ENCODE peak calls at places on chromosomes 7 and 10, in ten cellular contexts. One of them, this sample, is unnamed.

GRCh38 chr7:113774182-113774807 is 144.5 kb downstream of the PPP1R3A start:
- DNase-seq in suprapubic skin: no peak
- DNase-seq in HFF-Myc: peak; percentile 22
- DNase-seq in upper lobe of right lung: no peak
- DNase-seq in fibroblast of mammary gland: peak; percentile 51
- DNase-seq in cardiac fibroblast: peak; percentile 66
- DNase-seq in adrenal gland: peak; percentile 8
- DNase-seq in heart left ventricle: peak; percentile 18
- DNase-seq in astrocyte of the cerebellum: peak; percentile 48
- DNase-seq in CD8-positive, alpha-beta T cell: no peak
- DNase-seq in this sample: peak; percentile 56

GRCh38 chr7:10889266-10889898 is 84.3 kb upstream of the PHF14 start:
- DNase-seq in adrenal gland: peak; percentile 37
- DNase-seq in HFF-Myc: peak; percentile 12
- DNase-seq in suprapubic skin: no peak
- DNase-seq in heart left ventricle: peak; percentile 8
- DNase-seq in astrocyte of the cerebellum: peak; percentile 40
- DNase-seq in upper lobe of right lung: no peak
- DNase-seq in fibroblast of mammary gland: peak; percentile 62
- DNase-seq in cardiac fibroblast: peak; percentile 63
- DNase-seq in CD8-positive, alpha-beta T cell: peak; percentile 31
- DNase-seq in this sample: peak; percentile 23

GRCh38 chr10:67697646-67698245 is 1.8 kb upstream of the CTNNA3 start:
- DNase-seq in astrocyte of the cerebellum: peak; percentile 47
- DNase-seq in suprapubic skin: no peak
- DNase-seq in upper lobe of right lung: no peak
- DNase-seq in CD8-positive, alpha-beta T cell: peak; percentile 11
- DNase-seq in fibroblast of mammary gland: peak; percentile 58
- DNase-seq in HFF-Myc: peak; percentile 15
- DNase-seq in adrenal gland: peak; percentile 19
- DNase-seq in cardiac fibroblast: peak; percentile 74
- DNase-seq in heart left ventricle: peak; percentile 10
- DNase-seq in this sample: peak; percentile 22

GRCh38 chr7:138460176-138460648 is at the start of gene TRIM24:
- DNase-seq in heart left ventricle: peak; percentile 97
- DNase-seq in CD8-positive, alpha-beta T cell: peak; percentile 94
- DNase-seq in cardiac fibroblast: no peak
- DNase-seq in HFF-Myc: no peak
- DNase-seq in astrocyte of the cerebellum: no peak
- DNase-seq in adrenal gland: no peak
- DNase-seq in fibroblast of mammary gland: no peak
- DNase-seq in suprapubic skin: peak; percentile 98
- DNase-seq in upper lobe of right lung: peak; percentile 98
- DNase-seq in this sample: no peak

GRCh38 chr7:139722604-139723003 is 55.2 kb downstream of the HIPK2 start:
- DNase-seq in CD8-positive, alpha-beta T cell: no peak
- DNase-seq in cardiac fibroblast: no peak
- DNase-seq in astrocyte of the cerebellum: no peak
- DNase-seq in upper lobe of right lung: no peak
- DNase-seq in adrenal gland: no peak
- DNase-seq in heart left ventricle: no peak
- DNase-seq in suprapubic skin: no peak
- DNase-seq in fibroblast of mammary gland: no peak
- DNase-seq in HFF-Myc: no peak
- DNase-seq in this sample: no peak

GRCh38 chr7:44797329-44798258 is 1.1 kb downstream of the PPIA start:
- DNase-seq in heart left ventricle: peak; percentile 92
- DNase-seq in HFF-Myc: peak; percentile 29
- DNase-seq in CD8-positive, alpha-beta T cell: peak; percentile 83
- DNase-seq in upper lobe of right lung: peak; percentile 94
- DNase-seq in cardiac fibroblast: peak; percentile 90
- DNase-seq in fibroblast of mammary gland: peak; percentile 83
- DNase-seq in astrocyte of the cerebellum: peak; percentile 53
- DNase-seq in suprapubic skin: peak; percentile 94
- DNase-seq in adrenal gland: peak; percentile 91
- DNase-seq in this sample: peak; percentile 56

GRCh38 chr10:103640436-103641181 is 147.1 kb downstream of the NEURL1 start:
- DNase-seq in suprapubic skin: no peak
- DNase-seq in HFF-Myc: no peak
- DNase-seq in heart left ventricle: no peak
- DNase-seq in astrocyte of the cerebellum: no peak
- DNase-seq in CD8-positive, alpha-beta T cell: no peak
- DNase-seq in adrenal gland: no peak
- DNase-seq in cardiac fibroblast: peak; percentile 30
- DNase-seq in fibroblast of mammary gland: peak; percentile 51
- DNase-seq in upper lobe of right lung: no peak
- DNase-seq in this sample: no peak

GRCh38 chr7:82012453-82012852 is 242.6 kb upstream of the HGF start:
- DNase-seq in cardiac fibroblast: peak; percentile 16
- DNase-seq in upper lobe of right lung: no peak
- DNase-seq in HFF-Myc: no peak
- DNase-seq in adrenal gland: no peak
- DNase-seq in astrocyte of the cerebellum: no peak
- DNase-seq in CD8-positive, alpha-beta T cell: no peak
- DNase-seq in heart left ventricle: no peak
- DNase-seq in suprapubic skin: no peak
- DNase-seq in fibroblast of mammary gland: no peak
- DNase-seq in this sample: peak; percentile 38

GRCh38 chr7:153432056-153432455 is 620.1 kb upstream of the DPP6 start:
- DNase-seq in CD8-positive, alpha-beta T cell: no peak
- DNase-seq in adrenal gland: no peak
- DNase-seq in heart left ventricle: no peak
- DNase-seq in suprapubic skin: no peak
- DNase-seq in astrocyte of the cerebellum: no peak
- DNase-seq in fibroblast of mammary gland: no peak
- DNase-seq in HFF-Myc: no peak
- DNase-seq in cardiac fibroblast: no peak
- DNase-seq in upper lobe of right lung: no peak
- DNase-seq in this sample: no peak

DNA sequence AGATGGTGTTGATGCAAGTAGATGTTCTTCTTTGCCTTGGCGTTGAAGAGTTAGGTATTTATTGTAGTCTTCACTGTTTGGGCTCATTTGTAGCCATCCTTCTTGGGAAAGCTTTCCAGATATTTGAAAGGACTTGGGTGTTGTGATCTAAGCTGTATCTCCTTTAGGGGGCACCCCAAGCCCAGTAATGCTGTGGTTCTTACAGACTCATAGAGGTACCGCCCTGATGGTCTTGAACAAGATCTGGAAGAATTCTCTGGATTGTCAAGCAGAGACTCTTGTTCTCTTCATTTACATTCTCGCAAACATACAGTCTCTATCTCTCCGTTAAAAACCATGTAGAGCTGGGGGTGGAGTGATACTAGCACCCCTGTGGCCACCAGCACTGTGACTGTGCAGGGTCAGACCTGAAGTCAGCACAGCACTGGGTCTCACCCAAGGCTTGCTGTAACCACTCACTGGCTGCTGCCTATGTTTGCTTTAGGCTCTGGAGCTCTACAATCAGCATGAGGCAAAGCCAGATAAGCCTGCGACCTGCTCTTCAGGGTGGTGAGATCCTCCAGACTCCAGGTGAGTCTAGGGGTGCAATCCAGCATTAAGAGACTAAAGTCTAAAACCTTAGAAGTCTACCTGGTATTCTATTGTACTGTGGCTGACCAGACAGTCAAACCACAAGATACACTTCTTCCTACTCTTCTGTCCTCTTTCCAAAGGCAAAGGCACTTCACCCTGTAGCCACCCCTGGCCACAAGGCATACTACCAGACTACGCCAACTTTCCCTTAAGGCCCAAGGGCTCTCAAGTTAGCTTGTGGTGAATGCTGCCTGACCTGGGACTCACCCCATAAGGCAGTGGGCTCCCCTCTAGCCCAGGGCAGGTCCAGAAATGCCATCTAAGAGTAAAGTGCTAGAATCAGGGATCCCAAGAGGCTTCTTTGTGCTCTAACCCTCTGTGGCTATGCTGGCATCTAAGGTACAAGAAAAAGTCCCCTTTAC is 209.7 kb upstream of the TMEM196 start:
- DNase-seq in suprapubic skin: no peak
- DNase-seq in heart left ventricle: no peak
- DNase-seq in fibroblast of mammary gland: peak; percentile 79
- DNase-seq in adrenal gland: peak; percentile 68
- DNase-seq in CD8-positive, alpha-beta T cell: no peak
- DNase-seq in astrocyte of the cerebellum: peak; percentile 83
- DNase-seq in cardiac fibroblast: peak; percentile 81
- DNase-seq in upper lobe of right lung: no peak
- DNase-seq in HFF-Myc: no peak
- DNase-seq in this sample: peak; percentile 38
- TF ChIP-seq CTCF in suprapubic skin: no peak
- TF ChIP-seq CTCF in heart left ventricle: no peak
- TF ChIP-seq CTCF in fibroblast of mammary gland: peak; percentile 54
- TF ChIP-seq CTCF in adrenal gland: peak; percentile 62
- TF ChIP-seq CTCF in CD8-positive, alpha-beta T cell: no peak
- TF ChIP-seq CTCF in astrocyte of the cerebellum: peak; percentile 59
- TF ChIP-seq CTCF in cardiac fibroblast: peak; percentile 31
- TF ChIP-seq CTCF in upper lobe of right lung: peak; percentile 34
- TF ChIP-seq CTCF in HFF-Myc: peak; percentile 27
- TF ChIP-seq CTCF in this sample: peak; percentile 59

GRCh38 chr7:959271-959670 is 4.8 kb upstream of the ADAP1 start:
- DNase-seq in HFF-Myc: no peak
- DNase-seq in suprapubic skin: peak; percentile 35
- DNase-seq in upper lobe of right lung: peak; percentile 59
- DNase-seq in fibroblast of mammary gland: no peak
- DNase-seq in heart left ventricle: no peak
- DNase-seq in CD8-positive, alpha-beta T cell: no peak
- DNase-seq in adrenal gland: no peak
- DNase-seq in astrocyte of the cerebellum: no peak
- DNase-seq in cardiac fibroblast: no peak
- DNase-seq in this sample: no peak
- H3K4me3 ChIP-seq in HFF-Myc: no peak overlapping the region
- H3K4me3 ChIP-seq in suprapubic skin: no peak overlapping the region
- H3K4me3 ChIP-seq in upper lobe of right lung: no peak overlapping the region
- H3K4me3 ChIP-seq in fibroblast of mammary gland: no peak overlapping the region
- H3K4me3 ChIP-seq in heart left ventricle: no peak overlapping the region
- H3K4me3 ChIP-seq in CD8-positive, alpha-beta T cell: no peak overlapping the region
- H3K4me3 ChIP-seq in adrenal gland: no peak overlapping the region
- H3K4me3 ChIP-seq in astrocyte of the cerebellum: no peak overlapping the region
- H3K4me3 ChIP-seq in cardiac fibroblast: no peak overlapping the region
- H3K4me3 ChIP-seq in this sample: no peak overlapping the region

DNA sequence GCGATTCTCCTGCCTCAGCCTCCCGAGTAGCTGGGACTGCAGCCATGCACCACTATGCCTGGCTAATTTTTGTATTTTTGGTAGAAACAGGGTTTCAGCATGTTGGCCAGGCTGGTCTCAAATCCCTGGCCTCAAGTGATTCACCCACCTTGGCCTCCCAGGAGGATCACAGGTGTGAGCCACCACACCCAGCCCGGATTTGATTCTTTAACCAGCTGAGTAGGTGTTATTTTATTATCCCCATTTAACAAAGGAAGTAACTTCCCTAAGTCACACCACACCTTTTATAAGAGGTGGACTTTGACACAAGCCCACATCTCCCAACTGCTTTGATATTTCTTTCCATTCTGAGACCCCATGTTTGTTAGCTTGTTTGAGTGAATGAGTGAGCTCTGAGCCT is 25.0 kb downstream of the SLC25A28 start:
- DNase-seq in astrocyte of the cerebellum: no peak
- DNase-seq in HFF-Myc: no peak
- DNase-seq in adrenal gland: no peak
- DNase-seq in fibroblast of mammary gland: no peak
- DNase-seq in upper lobe of right lung: no peak
- DNase-seq in CD8-positive, alpha-beta T cell: no peak
- DNase-seq in heart left ventricle: no peak
- DNase-seq in suprapubic skin: no peak
- DNase-seq in cardiac fibroblast: no peak
- DNase-seq in this sample: no peak
- TF ChIP-seq CTCF in astrocyte of the cerebellum: no peak
- TF ChIP-seq CTCF in HFF-Myc: no peak
- TF ChIP-seq CTCF in adrenal gland: no peak
- TF ChIP-seq CTCF in fibroblast of mammary gland: no peak
- TF ChIP-seq CTCF in upper lobe of right lung: no peak
- TF ChIP-seq CTCF in CD8-positive, alpha-beta T cell: no peak
- TF ChIP-seq CTCF in heart left ventricle: no peak
- TF ChIP-seq CTCF in suprapubic skin: no peak
- TF ChIP-seq CTCF in cardiac fibroblast: no peak
- TF ChIP-seq CTCF in this sample: no peak

DNA sequence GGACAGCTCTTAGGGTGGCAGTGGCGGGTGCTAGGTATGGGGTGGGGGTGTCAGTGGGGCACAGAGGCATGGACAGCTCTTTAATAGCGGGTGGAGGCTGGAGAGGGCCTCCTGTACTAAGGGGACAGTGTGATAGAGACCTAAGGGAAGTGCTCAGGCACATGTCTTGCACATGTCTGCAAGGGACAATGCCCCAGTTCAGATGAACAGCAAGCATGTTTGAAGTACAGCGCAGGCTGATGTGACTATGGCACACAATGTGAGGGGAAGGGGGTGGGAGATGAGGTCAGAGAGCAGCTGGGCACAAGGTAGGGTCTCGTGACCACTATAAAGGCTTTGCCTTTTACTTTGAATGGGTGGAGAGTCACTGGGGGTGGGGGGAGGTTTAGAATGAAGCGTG is 3.5 kb downstream of the GIMAP8 start:
- DNase-seq in upper lobe of right lung: no peak
- DNase-seq in adrenal gland: no peak
- DNase-seq in heart left ventricle: no peak
- DNase-seq in suprapubic skin: no peak
- DNase-seq in astrocyte of the cerebellum: no peak
- DNase-seq in fibroblast of mammary gland: no peak
- DNase-seq in HFF-Myc: no peak
- DNase-seq in cardiac fibroblast: no peak
- DNase-seq in CD8-positive, alpha-beta T cell: no peak
- DNase-seq in this sample: no peak
- H3K4me3 ChIP-seq in upper lobe of right lung: peak overlapping the region; percentile 58
- H3K4me3 ChIP-seq in adrenal gland: no peak overlapping the region
- H3K4me3 ChIP-seq in heart left ventricle: peak overlapping the region; percentile 11
- H3K4me3 ChIP-seq in suprapubic skin: peak overlapping the region; percentile 44
- H3K4me3 ChIP-seq in astrocyte of the cerebellum: no peak overlapping the region
- H3K4me3 ChIP-seq in fibroblast of mammary gland: no peak overlapping the region
- H3K4me3 ChIP-seq in HFF-Myc: no peak overlapping the region
- H3K4me3 ChIP-seq in cardiac fibroblast: no peak overlapping the region
- H3K4me3 ChIP-seq in CD8-positive, alpha-beta T cell: peak overlapping the region; percentile 59
- H3K4me3 ChIP-seq in this sample: no peak overlapping the region

DNA sequence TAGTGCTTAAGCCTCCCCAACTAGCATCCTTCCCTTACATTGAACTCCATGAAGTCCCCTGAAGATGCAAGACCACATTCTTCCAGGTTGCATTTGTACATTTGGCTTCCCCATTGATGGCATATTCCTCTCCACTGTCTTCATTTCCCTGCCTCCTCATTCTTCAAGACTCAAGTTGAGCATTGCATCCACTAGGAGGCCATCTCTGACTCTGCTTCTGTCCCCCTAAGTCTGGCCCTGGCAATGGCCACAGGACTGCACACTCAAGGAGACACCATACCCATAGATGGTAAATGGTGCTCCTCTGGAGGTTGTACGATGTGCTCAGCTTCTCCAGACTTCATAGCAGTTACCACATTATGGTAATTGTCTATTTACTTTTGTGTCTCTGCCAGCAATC is 112.5 kb downstream of the PTPRZ1 start:
- DNase-seq in fibroblast of mammary gland: no peak
- DNase-seq in cardiac fibroblast: no peak
- DNase-seq in CD8-positive, alpha-beta T cell: no peak
- DNase-seq in upper lobe of right lung: no peak
- DNase-seq in adrenal gland: no peak
- DNase-seq in heart left ventricle: no peak
- DNase-seq in astrocyte of the cerebellum: no peak
- DNase-seq in HFF-Myc: no peak
- DNase-seq in suprapubic skin: no peak
- DNase-seq in this sample: no peak
- TF ChIP-seq CTCF in fibroblast of mammary gland: peak; percentile 7
- TF ChIP-seq CTCF in cardiac fibroblast: no peak
- TF ChIP-seq CTCF in CD8-positive, alpha-beta T cell: no peak
- TF ChIP-seq CTCF in upper lobe of right lung: no peak
- TF ChIP-seq CTCF in adrenal gland: no peak
- TF ChIP-seq CTCF in heart left ventricle: no peak
- TF ChIP-seq CTCF in astrocyte of the cerebellum: no peak
- TF ChIP-seq CTCF in HFF-Myc: peak; percentile 21
- TF ChIP-seq CTCF in suprapubic skin: no peak
- TF ChIP-seq CTCF in this sample: no peak